ENCODE peak calls at places on chromosomes 11 and 22, in six cellular contexts. S is dorsolateral prefrontal cortex, F is AG04450, H is colonic mucosa, B is Calu3, N is astrocyte of the cerebellum. V is an unnamed sample.

GRCh38 chr11:38176812-38177322 is 1578.8 kb upstream of the RAG2 start:
- DNase-seq in S (no peak), B (no peak), F (no peak), H (no peak), N (no peak), V (no peak)

GRCh38 chr11:118223992-118224391 is 819 bp downstream of the JAML start:
- DNase-seq in B (no peak), F (no peak), S (no peak), H (no peak), N (no peak), V (no peak)

GRCh38 chr22:49769691-49770315 is 57.9 kb downstream of the BRD1 start:
- DNase-seq in N (no peak), S (no peak), B (no peak), H (no peak), F (no peak), V (no peak)

GRCh38 chr11:2768471-2769408 is 68.9 kb upstream of the KCNQ1OT1 start:
- DNase-seq in H (peak), B (no peak), S (peak), F (peak), N (no peak), V (peak)

GRCh38 chr22:37069319-37069718 is 17.8 kb downstream of the KCTD17 start:
- DNase-seq in F (no peak), H (no peak), S (no peak), N (no peak), B (no peak), V (no peak)

GRCh38 chr11:73055655-73056354 is 86.3 kb downstream of the FCHSD2 start:
- DNase-seq in F (no peak), H (no peak), N (no peak), S (no peak), B (no peak), V (no peak)

GRCh38 chr11:82969811-82970210 is 68.3 kb downstream of the DDIAS start:
- DNase-seq in H (no peak), B (no peak), N (no peak), F (no peak), S (no peak), V (no peak)

GRCh38 chr11:831132-831864 is 1.5 kb upstream of the CD151 start:
- DNase-seq in S (no peak), H (no peak), F (no peak), N (no peak), B (no peak), V (no peak)

GRCh38 chr11:6315811-6316425 is 4.4 kb downstream of the CAVIN3 start:
- DNase-seq in H (peak), F (no peak), N (no peak), S (peak), B (peak), V (peak)

GRCh38 chr11:2898366-2899079 is 12.9 kb upstream of the CDKN1C start:
- DNase-seq in N (peak), B (peak), F (peak), H (peak), S (no peak), V (no peak)

GRCh38 chr22:43081968-43082367 is 7.2 kb downstream of the TTLL1 start:
- DNase-seq in H (no peak), S (no peak), N (no peak), B (no peak), F (no peak), V (no peak)

GRCh38 chr22:48824673-48825651 is 1002.7 kb downstream of the BRD1 start:
- DNase-seq in S (no peak), H (no peak), B (no peak), F (no peak), N (no peak), V (peak)

GRCh38 chr11:123771664-123772063 is 17.3 kb upstream of the OR6X1 start:
- DNase-seq in S (no peak), N (no peak), F (no peak), H (no peak), B (no peak), V (no peak)

GRCh38 chr11:94544832-94545640 is 1.3 kb downstream of the FUT4 start:
- DNase-seq in H (peak), B (no peak), N (no peak), S (peak), F (no peak), V (peak)

GRCh38 chr11:13868710-13869403 is 93.7 kb upstream of the SPON1 start:
- DNase-seq in F (no peak), S (no peak), B (no peak), N (no peak), H (no peak), V (no peak)

GRCh38 chr22:39472570-39473556 is 16.1 kb downstream of the MGAT3 start:
- DNase-seq in S (no peak), H (peak), F (no peak), B (peak), N (no peak), V (no peak)

GRCh38 chr11:124865181-124865901 is at the start of gene ROBO3:
- DNase-seq in S (no peak), N (no peak), H (no peak), B (no peak), F (no peak), V (no peak)

GRCh38 chr22:20728523-20729190 is 45.3 kb upstream of the SERPIND1 start:
- DNase-seq in F (no peak), B (no peak), S (peak), H (no peak), N (no peak), V (no peak)

GRCh38 chr11:28071305-28071704 is 36.7 kb downstream of the KIF18A start:
- DNase-seq in S (no peak), N (no peak), B (no peak), H (no peak), F (no peak), V (no peak)

GRCh38 chr11:2420502-2421225 is 20.1 kb downstream of the TSSC4 start:
- DNase-seq in B (peak), H (peak), N (peak), F (peak), S (peak), V (peak)

GRCh38 chr11:112465433-112466024 is 204.9 kb upstream of the PLET1 start:
- DNase-seq in N (no peak), H (no peak), F (no peak), S (no peak), B (no peak), V (no peak)

GRCh38 chr11:110818032-110818687 is 105.9 kb upstream of the ARHGAP20 start:
- DNase-seq in F (no peak), N (no peak), H (no peak), S (no peak), B (no peak), V (no peak)

GRCh38 chr11:108664241-108664640 is 628 bp upstream of the DDX10 start:
- DNase-seq in H (no peak), F (no peak), B (no peak), S (no peak), N (no peak), V (no peak)

GRCh38 chr11:8258289-8258688 is 5.4 kb downstream of the LMO1 start:
- DNase-seq in S (peak), N (no peak), F (no peak), H (no peak), B (no peak), V (peak)

GRCh38 chr11:75389276-75389605 is 10.1 kb upstream of the RPS3 start:
- DNase-seq in N (no peak), F (no peak), H (no peak), S (no peak), B (no peak), V (no peak)

GRCh38 chr11:60377737-60378136 is 595 bp upstream of the MS4A7 start:
- DNase-seq in F (no peak), H (peak), N (no peak), S (no peak), B (no peak), V (no peak)

GRCh38 chr22:40116496-40117200 is 61.1 kb upstream of the TNRC6B start:
- DNase-seq in F (no peak), H (no peak), S (no peak), N (no peak), B (no peak), V (no peak)

GRCh38 chr11:70948416-70948815 is 304.0 kb downstream of the SHANK2 start:
- DNase-seq in F (no peak), N (no peak), H (no peak), S (no peak), B (no peak), V (no peak)

GRCh38 chr11:5564259-5565019 is 16.1 kb upstream of the OR52H1 start:
- DNase-seq in N (no peak), F (no peak), H (no peak), B (no peak), S (no peak), V (no peak)

GRCh38 chr22:49825436-49825835 is 2.2 kb downstream of the BRD1 start:
- DNase-seq in B (no peak), F (no peak), N (no peak), S (no peak), H (no peak), V (no peak)

GRCh38 chr11:27563201-27563600 is 56.6 kb upstream of the LIN7C start:
- DNase-seq in S (no peak), N (no peak), F (no peak), H (no peak), B (no peak), V (no peak)

GRCh38 chr11:15671216-15671615 is 556.5 kb downstream of the INSC start:
- DNase-seq in N (no peak), F (no peak), S (no peak), H (peak), B (no peak), V (no peak)

GRCh38 chr11:126060651-126061220 is 1.9 kb downstream of the CDON start:
- DNase-seq in S (no peak), N (no peak), B (no peak), H (no peak), F (no peak), V (no peak)

GRCh38 chr11:126059238-126059761 is 3.4 kb downstream of the CDON start:
- DNase-seq in F (no peak), H (no peak), N (no peak), S (no peak), B (no peak), V (no peak)

GRCh38 chr11:126061707-126062678 is 673 bp downstream of the CDON start:
- DNase-seq in H (peak), F (no peak), B (peak), S (peak), N (no peak), V (peak)

GRCh38 chr11:126063510-126063858 is 818 bp upstream of the CDON start:
- DNase-seq in H (no peak), F (no peak), B (no peak), S (no peak), N (no peak), V (no peak)

DNA sequence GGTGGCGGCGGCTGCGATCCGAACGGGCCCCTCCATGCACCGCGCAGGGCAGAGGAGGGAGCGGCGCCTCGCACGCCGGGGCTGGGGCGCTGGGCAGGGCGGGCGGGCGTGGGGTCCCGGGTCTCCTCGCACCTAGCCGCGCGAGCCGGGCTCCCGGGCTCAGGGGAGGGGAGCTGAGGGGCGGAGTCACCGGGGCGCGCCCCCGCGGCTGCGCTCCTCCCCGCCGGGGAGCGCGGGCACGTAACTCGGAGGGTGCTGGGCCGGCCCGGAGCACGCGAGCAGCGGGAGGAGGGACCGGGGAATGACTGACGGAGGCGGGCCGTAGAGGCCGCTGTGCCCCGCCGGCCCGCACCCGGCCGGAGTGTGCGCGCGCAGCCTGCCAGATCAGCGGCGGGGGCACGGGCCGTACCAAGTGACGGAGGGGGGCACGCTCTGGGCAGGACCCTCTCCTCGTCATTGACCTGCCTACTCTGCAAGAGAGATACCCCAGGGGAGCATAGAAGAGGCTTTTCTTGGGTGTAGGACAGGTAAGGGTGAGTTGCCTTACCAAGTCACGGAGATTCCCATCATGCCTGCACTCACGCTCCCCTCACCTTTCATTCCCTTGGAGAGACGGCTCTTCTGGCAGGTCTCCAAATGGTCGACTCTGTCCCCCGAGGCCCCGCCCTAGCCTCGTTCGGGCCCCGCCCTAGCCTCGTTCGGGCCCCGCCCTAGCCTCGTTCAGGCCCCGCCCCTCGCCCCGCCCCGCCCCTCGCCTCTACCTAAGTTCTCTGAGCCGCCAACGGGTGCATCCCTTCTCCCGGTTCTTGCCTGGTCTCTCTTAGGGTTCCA is at the start of gene CDON:
- DNase-seq in N (peak), F (peak), H (peak), S (peak), B (peak), V (peak)
- TF ChIP-seq CTCF in N (no peak), F (no peak), H (no peak), S (peak), B (no peak), V (no peak)

DNA sequence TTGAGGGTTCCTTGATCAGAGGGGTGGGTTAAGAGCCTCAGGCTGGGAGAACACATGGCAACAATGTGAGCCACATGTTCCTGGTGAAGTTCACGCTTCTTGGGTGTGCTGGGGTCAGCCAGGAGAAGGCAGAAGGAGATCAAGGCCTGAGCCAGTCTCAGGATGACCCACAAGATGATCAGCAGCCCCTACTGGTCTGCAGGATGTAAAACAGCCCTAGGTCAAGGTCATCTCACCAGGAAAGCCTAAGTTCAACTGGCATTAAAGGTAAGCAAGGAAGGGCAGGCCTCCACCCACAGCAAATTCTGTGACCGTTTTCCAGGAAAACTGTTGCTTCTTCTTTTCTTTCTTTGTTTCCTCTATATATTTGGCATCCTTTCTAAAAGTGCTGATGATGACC is 156.7 kb upstream of the KIRREL3 start:
- DNase-seq in F (no peak), S (no peak), N (no peak), H (no peak), B (no peak), V (no peak)
- TF ChIP-seq CTCF in F (no peak), S (no peak), N (no peak), H (no peak), B (no peak), V (no peak)

DNA sequence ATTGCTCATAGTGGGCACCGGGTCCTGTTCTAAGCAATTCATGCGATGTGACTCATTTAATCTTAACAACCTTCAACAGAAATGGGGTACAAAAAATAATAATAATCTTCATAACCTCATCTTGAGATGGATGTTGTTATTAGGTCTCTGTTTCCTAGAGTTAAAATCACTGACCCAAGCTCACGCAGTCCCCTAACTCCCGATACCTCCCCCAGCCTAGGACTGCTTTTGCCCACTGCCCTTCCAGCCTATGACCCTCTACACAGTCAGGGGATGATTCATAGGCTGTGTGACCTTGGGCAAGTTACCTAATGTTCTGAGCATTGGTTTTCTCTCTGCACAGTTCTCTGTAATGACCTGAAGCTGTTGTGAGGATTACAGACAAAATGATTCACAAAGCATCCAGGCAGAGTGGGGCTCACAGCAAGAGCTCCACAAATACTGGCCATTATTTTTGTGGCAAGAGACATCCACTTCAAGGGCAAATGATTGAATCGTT is 19.9 kb downstream of the MTFP1 start:
- DNase-seq in F (no peak), H (no peak), B (no peak), S (no peak), N (no peak), V (no peak)
- TF ChIP-seq CTCF in F (no peak), H (peak), B (peak), S (no peak), N (no peak), V (peak)

GRCh38 chr22:32829451-32829851 is 27.9 kb downstream of the TIMP3 start:
- DNase-seq in B (no peak), S (no peak), F (no peak), H (no peak), N (no peak), V (no peak)

GRCh38 chr22:32828561-32828960 is 27.1 kb downstream of the TIMP3 start:
- DNase-seq in B (no peak), F (no peak), N (no peak), H (no peak), S (no peak), V (no peak)

GRCh38 chr22:32826537-32826936 is 25.0 kb downstream of the TIMP3 start:
- DNase-seq in N (no peak), F (no peak), H (no peak), S (no peak), B (no peak), V (no peak)

GRCh38 chr22:32827061-32827602 is 25.6 kb downstream of the TIMP3 start:
- DNase-seq in N (no peak), S (no peak), H (no peak), F (no peak), B (no peak), V (no peak)

GRCh38 chr22:32828150-32828549 is 26.6 kb downstream of the TIMP3 start:
- DNase-seq in N (no peak), S (no peak), H (no peak), B (no peak), F (no peak), V (no peak)
- TF ChIP-seq CTCF in N (no peak), S (peak), H (no peak), B (no peak), F (no peak), V (no peak)